ENCODE peak calls at places on chromosomes 6 and 20, in five cellular contexts. One of them, this sample, is unnamed.

GRCh38 chr20:41900292-41900691 is 282.1 kb upstream of the CHD6 start:
- DNase-seq in HL-60: no peak
- DNase-seq in lung: no peak
- DNase-seq in HCT116: no peak
- DNase-seq in aorta: no peak
- DNase-seq in this sample: no peak

GRCh38 chr6:103910018-103910417 is 949.7 kb downstream of the HACE1 start:
- DNase-seq in lung: no peak
- DNase-seq in HCT116: no peak
- DNase-seq in HL-60: no peak
- DNase-seq in aorta: no peak
- DNase-seq in this sample: no peak

GRCh38 chr6:111715321-111715720 is 109.6 kb upstream of the TRAF3IP2 start:
- DNase-seq in HL-60: no peak
- DNase-seq in aorta: no peak
- DNase-seq in lung: no peak
- DNase-seq in HCT116: no peak
- DNase-seq in this sample: no peak

GRCh38 chr6:134004714-134005113 is 47.7 kb downstream of the SLC2A12 start:
- DNase-seq in HL-60: no peak
- DNase-seq in HCT116: no peak
- DNase-seq in aorta: no peak
- DNase-seq in lung: no peak
- DNase-seq in this sample: no peak

GRCh38 chr6:147095316-147095715 is 108.9 kb upstream of the STXBP5 start:
- DNase-seq in HCT116: no peak
- DNase-seq in lung: no peak
- DNase-seq in aorta: no peak
- DNase-seq in HL-60: no peak
- DNase-seq in this sample: no peak

GRCh38 chr6:34151321-34152041 is 5.6 kb upstream of the GRM4 start:
- DNase-seq in HCT116: no peak
- DNase-seq in lung: no peak
- DNase-seq in HL-60: no peak
- DNase-seq in aorta: no peak
- DNase-seq in this sample: no peak

GRCh38 chr20:44431502-44432234 is 44.0 kb upstream of the TTPAL start:
- DNase-seq in lung: no peak
- DNase-seq in HL-60: no peak
- DNase-seq in aorta: no peak
- DNase-seq in HCT116: no peak
- DNase-seq in this sample: no peak

GRCh38 chr6:124480021-124480430 is 482.2 kb upstream of the RNF217 start:
- DNase-seq in aorta: no peak
- DNase-seq in lung: no peak
- DNase-seq in HCT116: no peak
- DNase-seq in HL-60: no peak
- DNase-seq in this sample: no peak

GRCh38 chr6:109349419-109349987 is 32.8 kb downstream of the CD164 start:
- DNase-seq in HCT116: no peak
- DNase-seq in HL-60: no peak
- DNase-seq in aorta: no peak
- DNase-seq in lung: peak
- DNase-seq in this sample: peak

GRCh38 chr6:109671721-109672120 is 19.3 kb downstream of the AK9 start:
- DNase-seq in lung: no peak
- DNase-seq in HL-60: no peak
- DNase-seq in HCT116: no peak
- DNase-seq in aorta: no peak
- DNase-seq in this sample: no peak

GRCh38 chr6:33815854-33816253 is 12.1 kb upstream of the MLN start:
- DNase-seq in aorta: no peak
- DNase-seq in lung: no peak
- DNase-seq in HL-60: no peak
- DNase-seq in HCT116: peak
- DNase-seq in this sample: no peak

GRCh38 chr6:160247457-160247883 is 11.2 kb downstream of the SLC22A2 start:
- DNase-seq in HCT116: no peak
- DNase-seq in HL-60: no peak
- DNase-seq in lung: no peak
- DNase-seq in aorta: no peak
- DNase-seq in this sample: no peak

GRCh38 chr6:45586216-45587171 is 208.8 kb upstream of the SUPT3H start:
- DNase-seq in aorta: no peak
- DNase-seq in lung: peak
- DNase-seq in HL-60: no peak
- DNase-seq in HCT116: no peak
- DNase-seq in this sample: no peak

DNA sequence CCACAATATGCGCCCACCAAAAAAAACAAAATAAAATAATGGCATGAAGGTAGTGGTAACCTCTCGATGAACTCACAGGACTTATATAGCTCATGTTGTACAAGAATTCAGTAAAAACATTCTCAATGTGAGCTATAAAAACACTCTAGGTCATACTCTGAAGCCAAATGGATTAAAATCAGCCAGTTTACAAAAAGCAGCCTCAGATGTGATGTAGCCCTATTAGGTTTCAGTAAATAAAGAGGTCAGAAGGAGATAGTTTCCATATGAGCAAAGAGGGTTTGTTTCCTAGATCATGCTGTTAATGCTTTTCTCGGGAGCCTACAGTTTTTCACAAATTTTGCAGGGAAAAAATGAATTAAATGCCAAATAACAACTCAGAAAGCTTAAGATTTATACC is 319.5 kb upstream of the HSF2 start:
- DNase-seq in HL-60: no peak
- DNase-seq in aorta: no peak
- DNase-seq in HCT116: no peak
- DNase-seq in lung: no peak
- DNase-seq in this sample: no peak
- H3K27ac ChIP-seq in HL-60: no peak
- H3K27ac ChIP-seq in aorta: no peak
- H3K27ac ChIP-seq in HCT116: no peak
- H3K27ac ChIP-seq in lung: no peak
- H3K27ac ChIP-seq in this sample: no peak

GRCh38 chr20:34312544-34313217 is 9.5 kb upstream of the AHCY start:
- DNase-seq in aorta: peak
- DNase-seq in HCT116: peak
- DNase-seq in lung: peak
- DNase-seq in HL-60: peak
- DNase-seq in this sample: peak
- H3K27ac ChIP-seq in aorta: no peak
- H3K27ac ChIP-seq in HCT116: peak
- H3K27ac ChIP-seq in lung: no peak
- H3K27ac ChIP-seq in HL-60: no peak
- H3K27ac ChIP-seq in this sample: no peak

DNA sequence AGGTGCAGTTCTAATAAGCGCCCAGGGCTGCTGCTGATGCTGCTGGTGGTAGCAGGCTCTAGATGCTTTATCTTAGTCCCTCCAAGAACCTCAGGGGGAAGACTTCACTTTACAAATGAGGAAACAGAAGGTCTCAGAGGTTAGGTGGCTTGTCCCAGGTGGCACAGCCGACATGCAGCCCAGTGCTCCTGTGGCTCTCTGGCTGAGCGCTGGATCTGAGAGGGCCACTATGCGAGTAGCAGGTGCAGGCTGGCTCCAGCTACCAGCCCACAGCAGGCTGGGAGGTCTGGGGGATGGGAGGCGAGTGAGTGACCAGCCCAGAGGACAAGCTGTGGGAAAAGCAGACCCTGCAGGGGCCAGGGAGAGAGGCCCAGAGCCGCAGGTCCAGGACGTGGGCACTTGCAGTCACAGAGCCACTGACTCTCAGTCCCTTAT is 90.9 kb downstream of the PRND start:
- DNase-seq in lung: no peak
- DNase-seq in HL-60: no peak
- DNase-seq in aorta: no peak
- DNase-seq in HCT116: no peak
- DNase-seq in this sample: no peak
- H3K27ac ChIP-seq in lung: peak
- H3K27ac ChIP-seq in HL-60: peak
- H3K27ac ChIP-seq in aorta: no peak
- H3K27ac ChIP-seq in HCT116: no peak
- H3K27ac ChIP-seq in this sample: no peak

GRCh38 chr20:50111829-50112495 is 988 bp downstream of the UBE2V1 start:
- DNase-seq in aorta: no peak
- DNase-seq in lung: no peak
- DNase-seq in HL-60: no peak
- DNase-seq in HCT116: no peak
- DNase-seq in this sample: no peak
- H3K27ac ChIP-seq in aorta: peak
- H3K27ac ChIP-seq in lung: peak
- H3K27ac ChIP-seq in HL-60: peak
- H3K27ac ChIP-seq in HCT116: peak
- H3K27ac ChIP-seq in this sample: peak